ENCODE peak calls at places on chromosome 22, in eight cellular contexts. U, I, E, W, S, X, H and D are unnamed samples.

GRCh38 chr22:32830473-32830872 is 29.0 kb downstream of the TIMP3 start:
- DNase-seq in U (no peak), I (peak; percentile 71), E (peak; percentile 27), W (no peak), S (no peak), X (peak; percentile 62), H (no peak), D (peak; percentile 16)

GRCh38 chr22:44384563-44384940 is 71.8 kb upstream of the SHISAL1 start:
- DNase-seq in U (no peak), I (no peak), E (no peak), W (no peak), S (no peak), X (no peak), H (no peak), D (no peak)

GRCh38 chr22:49956418-49956770 is 4.2 kb upstream of the PIM3 start:
- DNase-seq in U (no peak), I (peak; percentile 47), E (no peak), W (no peak), S (no peak), X (no peak), H (no peak), D (no peak)

GRCh38 chr22:50547231-50547851 is 1.6 kb downstream of the KLHDC7B start:
- DNase-seq in U (no peak), I (no peak), E (no peak), W (no peak), S (peak; percentile 29), X (no peak), H (no peak), D (no peak)

GRCh38 chr22:39024923-39025322 is 4.0 kb downstream of the APOBEC3D start:
- DNase-seq in U (no peak), I (no peak), E (no peak), W (no peak), S (no peak), X (no peak), H (no peak), D (no peak)

GRCh38 chr22:35489225-35489624 is 51.4 kb upstream of the RASD2 start:
- DNase-seq in U (no peak), I (no peak), E (no peak), W (no peak), S (no peak), X (no peak), H (peak; percentile 57), D (no peak)

GRCh38 chr22:28230682-28231081 is 311.6 kb upstream of the PITPNB start:
- DNase-seq in U (peak; percentile 23), I (no peak), E (no peak), W (no peak), S (no peak), X (no peak), H (no peak), D (no peak)

GRCh38 chr22:44281706-44282637 is 30.8 kb downstream of the SHISAL1 start:
- DNase-seq in U (no peak), I (no peak), E (no peak), W (no peak), S (no peak), X (no peak), H (no peak), D (no peak)

GRCh38 chr22:46826438-46826837 is 64.0 kb downstream of the TBC1D22A start:
- DNase-seq in U (no peak), I (no peak), E (no peak), W (no peak), S (no peak), X (no peak), H (no peak), D (no peak)

GRCh38 chr22:50711446-50712340 is 26.3 kb upstream of the ACR start:
- DNase-seq in U (no peak), I (peak; percentile 18), E (no peak), W (no peak), S (no peak), X (no peak), H (no peak), D (no peak)

GRCh38 chr22:39177791-39178190 is 25.3 kb upstream of the CBX7 start:
- DNase-seq in U (no peak), I (no peak), E (no peak), W (no peak), S (no peak), X (no peak), H (no peak), D (no peak)

GRCh38 chr22:46238541-46238940 is 11.6 kb downstream of the CDPF1 start:
- DNase-seq in U (no peak), I (no peak), E (no peak), W (no peak), S (no peak), X (no peak), H (no peak), D (no peak)

GRCh38 chr22:41725510-41726110 is 26.3 kb downstream of the MEI1 start:
- DNase-seq in U (peak; percentile 81), I (no peak), E (no peak), W (no peak), S (no peak), X (no peak), H (peak; percentile 13), D (no peak)

GRCh38 chr22:20089977-20090729 is 10.1 kb downstream of the DGCR8 start:
- DNase-seq in U (peak; percentile 48), I (no peak), E (no peak), W (no peak), S (peak; percentile 77), X (no peak), H (no peak), D (no peak)